ENCODE peak calls at places on chromosomes 11 and 22, in nine cellular contexts. M is T-helper 2 cell; E is stimulated activated CD8-positive, alpha-beta memory T cell treated with anti-CD3 and anti-CD28 coated beads, Interleukin-7, amount 100 ng/mL, for 24 hours; Z is lower leg skin; V is GM04504; R is amniotic stem cell; X is GM04503; L is neural crest cell; W is NCI-H1930. Q is an unnamed sample.

GRCh38 chr11:123193742-123194141 is 1.3 kb downstream of the CLMP start:
- DNase-seq in M (no peak), E (no peak), Z (peak; percentile 70), V (no peak), R (no peak), X (no peak), L (no peak), W (no peak), Q (peak; percentile 26)

GRCh38 chr11:112175596-112175947 is 260 bp downstream of the BCO2 start:
- DNase-seq in M (no peak), E (no peak), Z (no peak), V (no peak), R (no peak), X (no peak), L (no peak), W (no peak), Q (no peak)

GRCh38 chr11:126829716-126830115 is 170.9 kb downstream of the KIRREL3 start:
- DNase-seq in M (no peak), E (no peak), Z (no peak), V (no peak), R (no peak), X (no peak), L (no peak), W (no peak), Q (no peak)

GRCh38 chr11:118175031-118175531 is 1.4 kb downstream of the SCN2B start:
- DNase-seq in M (no peak), E (no peak), Z (no peak), V (no peak), R (no peak), X (no peak), L (no peak), W (no peak), Q (peak; percentile 78)

GRCh38 chr11:73366265-73366610 is 10.0 kb upstream of the RELT start:
- DNase-seq in M (peak; percentile 81), E (no peak), Z (no peak), V (no peak), R (no peak), X (no peak), L (no peak), W (no peak), Q (no peak)

GRCh38 chr11:69598147-69598546 is 42.8 kb upstream of the CCND1 start:
- DNase-seq in M (no peak), E (no peak), Z (peak; percentile 64), V (no peak), R (no peak), X (no peak), L (no peak), W (no peak), Q (peak; percentile 34)

GRCh38 chr11:111718436-111719325 is 47.5 kb downstream of the PPP2R1B start:
- DNase-seq in M (no peak), E (no peak), Z (no peak), V (no peak), R (no peak), X (no peak), L (no peak), W (no peak), Q (no peak)

GRCh38 chr11:20671856-20672546 is 2.6 kb downstream of the NELL1 start:
- DNase-seq in M (no peak), E (no peak), Z (no peak), V (no peak), R (no peak), X (no peak), L (no peak), W (peak; percentile 61), Q (peak; percentile 42)

GRCh38 chr11:103700605-103701004 is 335.8 kb upstream of the DDI1 start:
- DNase-seq in M (no peak), E (no peak), Z (no peak), V (peak; percentile 83), R (no peak), X (peak; percentile 93), L (no peak), W (no peak), Q (no peak)

GRCh38 chr11:8726395-8726794 is 43.8 kb downstream of the RPL27A start:
- DNase-seq in M (no peak), E (no peak), Z (no peak), V (no peak), R (no peak), X (no peak), L (no peak), W (no peak), Q (no peak)

GRCh38 chr22:46502776-46503175 is 34.6 kb downstream of the CELSR1 start:
- DNase-seq in M (no peak), E (no peak), Z (no peak), V (no peak), R (no peak), X (no peak), L (no peak), W (no peak), Q (no peak)

GRCh38 chr22:19885841-19886592 is 31.3 kb upstream of the GNB1L start:
- DNase-seq in M (no peak), E (no peak), Z (no peak), V (no peak), R (no peak), X (no peak), L (no peak), W (no peak), Q (no peak)

GRCh38 chr11:129364143-129364654 is 11.4 kb upstream of the BARX2 start:
- DNase-seq in M (peak; percentile 83), E (peak; percentile 53), Z (peak; percentile 91), V (peak; percentile 55), R (peak; percentile 64), X (peak; percentile 11), L (peak; percentile 89), W (peak; percentile 85), Q (peak; percentile 96)

GRCh38 chr11:102792604-102793003 is 5.4 kb downstream of the MMP1 start:
- DNase-seq in M (no peak), E (no peak), Z (no peak), V (no peak), R (no peak), X (no peak), L (no peak), W (no peak), Q (no peak)

GRCh38 chr11:119992171-119993051 is 145.5 kb downstream of the TRIM29 start:
- DNase-seq in M (no peak), E (no peak), Z (no peak), V (no peak), R (no peak), X (no peak), L (no peak), W (no peak), Q (peak; percentile 16)

GRCh38 chr22:33812578-33812977 is 107.7 kb downstream of the LARGE1 start:
- DNase-seq in M (no peak), E (no peak), Z (no peak), V (no peak), R (no peak), X (no peak), L (no peak), W (no peak), Q (no peak)

GRCh38 chr11:15988693-15989231 is 367.6 kb downstream of the SOX6 start:
- DNase-seq in M (no peak), E (no peak), Z (no peak), V (no peak), R (no peak), X (no peak), L (peak; percentile 18), W (no peak), Q (peak; percentile 79)

GRCh38 chr11:117121176-117121575 is 22.9 kb upstream of the PAFAH1B2 start:
- DNase-seq in M (no peak), E (no peak), Z (no peak), V (no peak), R (no peak), X (no peak), L (no peak), W (no peak), Q (no peak)

GRCh38 chr11:62388999-62389398 is 29.8 kb upstream of the SCGB1A1 start:
- DNase-seq in M (no peak), E (no peak), Z (no peak), V (no peak), R (no peak), X (no peak), L (no peak), W (no peak), Q (no peak)

GRCh38 chr11:32706985-32707736 is 87.3 kb downstream of the CCDC73 start:
- DNase-seq in M (no peak), E (no peak), Z (no peak), V (peak; percentile 32), R (peak; percentile 2), X (peak; percentile 31), L (no peak), W (no peak), Q (no peak)

GRCh38 chr11:35525501-35526175 is at the start of gene PAMR1:
- DNase-seq in M (no peak), E (no peak), Z (peak; percentile 90), V (no peak), R (peak; percentile 38), X (peak; percentile 28), L (no peak), W (no peak), Q (peak; percentile 72)

GRCh38 chr11:88059326-88059725 is 115.9 kb downstream of the RAB38 start:
- DNase-seq in M (no peak), E (no peak), Z (no peak), V (no peak), R (no peak), X (no peak), L (no peak), W (no peak), Q (no peak)

GRCh38 chr11:47412152-47412746 is 3.9 kb downstream of the SLC39A13 start:
- DNase-seq in M (peak; percentile 51), E (no peak), Z (no peak), V (no peak), R (no peak), X (no peak), L (peak; percentile 75), W (peak; percentile 35), Q (peak; percentile 75)

GRCh38 chr22:39931271-39931670 is 28.9 kb upstream of the TMA7B start:
- DNase-seq in M (no peak), E (no peak), Z (no peak), V (no peak), R (no peak), X (no peak), L (no peak), W (no peak), Q (no peak)

GRCh38 chr22:27718186-27719032 is 83.1 kb downstream of the MN1 start:
- DNase-seq in M (no peak), E (no peak), Z (peak; percentile 93), V (peak; percentile 88), R (peak; percentile 86), X (peak; percentile 80), L (no peak), W (no peak), Q (peak; percentile 86)

GRCh38 chr11:89405629-89406028 is 85.5 kb downstream of the NOX4 start:
- DNase-seq in M (no peak), E (no peak), Z (no peak), V (no peak), R (no peak), X (no peak), L (no peak), W (no peak), Q (peak; percentile 68)

Q was measured in mesendoderm.